ENCODE peak calls at places on chromosomes 5 and 9, in seven cellular contexts. B is CD8-positive, alpha-beta T cell; X is left lung; P is left ventricle myocardium inferior; W is sigmoid colon; T is spleen; D is HL-60. Q is an unnamed sample. For H3K27me3, the result is how much of the 10 kb centered on the place peaks cover.

GRCh38 chr9:97904725-97905124 is 17.6 kb downstream of the TRMO start:
- DNase-seq in W (no peak), X (no peak), D (no peak), B (no peak), P (no peak), T (peak), Q (peak)

GRCh38 chr5:150438873-150439546 is 10.5 kb downstream of the RPS14 start:
- DNase-seq in W (no peak), B (no peak), X (no peak), D (no peak), T (no peak), P (no peak), Q (no peak)

GRCh38 chr5:16550316-16550952 is 66.4 kb downstream of the RETREG1 start:
- DNase-seq in B (no peak), X (no peak), P (no peak), D (peak), W (no peak), T (no peak), Q (peak)

GRCh38 chr5:84242286-84242685 is 142.4 kb downstream of the EDIL3 start:
- DNase-seq in X (no peak), P (no peak), W (no peak), D (no peak), B (no peak), T (no peak), Q (no peak)

GRCh38 chr5:94153736-94154450 is 412.5 kb upstream of the POU5F2 start:
- DNase-seq in X (peak), T (no peak), P (no peak), B (no peak), D (no peak), W (no peak), Q (no peak)

GRCh38 chr5:73391441-73391871 is 57.1 kb downstream of the FOXD1 start:
- DNase-seq in B (no peak), X (no peak), D (no peak), T (no peak), W (no peak), P (no peak), Q (no peak)

GRCh38 chr5:108093186-108093585 is 288.7 kb downstream of the FBXL17 start:
- DNase-seq in W (no peak), T (no peak), X (no peak), P (no peak), B (no peak), D (no peak), Q (no peak)

GRCh38 chr9:93185261-93186150 is 1.6 kb downstream of the WNK2 start:
- DNase-seq in X (no peak), W (no peak), B (no peak), D (no peak), T (no peak), P (no peak), Q (no peak)

GRCh38 chr9:72065076-72065475 is 4.7 kb upstream of the C9orf57 start:
- DNase-seq in W (no peak), D (no peak), P (no peak), B (no peak), X (no peak), T (no peak), Q (no peak)

GRCh38 chr5:172142709-172143215 is 45.3 kb downstream of the STK10 start:
- DNase-seq in T (no peak), D (no peak), P (no peak), W (no peak), X (no peak), B (no peak), Q (no peak)

GRCh38 chr5:169702726-169703481 is 65.8 kb downstream of the DOCK2 start:
- DNase-seq in T (no peak), P (no peak), W (no peak), D (no peak), B (no peak), X (no peak), Q (no peak)

GRCh38 chr5:53114988-53115387 is 5.4 kb upstream of the MOCS2 start:
- DNase-seq in D (no peak), W (no peak), B (no peak), T (no peak), P (no peak), X (no peak), Q (no peak)

GRCh38 chr9:79719989-79720388 is 148.2 kb downstream of the TLE4 start:
- DNase-seq in P (no peak), W (no peak), D (no peak), T (peak), X (no peak), B (no peak), Q (no peak)

GRCh38 chr5:10192309-10192708 is 57.4 kb downstream of the ATPSCKMT start:
- DNase-seq in D (no peak), B (no peak), X (no peak), P (no peak), W (no peak), T (no peak), Q (no peak)

GRCh38 chr5:122351416-122352157 is 39.5 kb downstream of the SNCAIP start:
- DNase-seq in P (no peak), B (no peak), X (no peak), W (no peak), D (no peak), T (no peak), Q (no peak)

GRCh38 chr5:43412151-43412550 is at the start of gene CCL28:
- DNase-seq in W (no peak), P (no peak), T (no peak), B (no peak), X (no peak), D (no peak), Q (no peak)

GRCh38 chr9:87141124-87141523 is 193.8 kb upstream of the GAS1 start:
- DNase-seq in P (no peak), D (no peak), B (no peak), X (no peak), T (no peak), W (no peak), Q (no peak)

GRCh38 chr5:88883059-88883565 is at the start of gene MEF2C:
- DNase-seq in D (no peak), T (peak), B (no peak), X (peak), W (peak), P (peak), Q (no peak)

GRCh38 chr5:180118391-180118791 is 46.8 kb upstream of the RNF130 start:
- DNase-seq in X (peak), T (peak), B (no peak), W (no peak), P (no peak), D (no peak), Q (no peak)

GRCh38 chr5:180116077-180116375 is 44.5 kb upstream of the RNF130 start:
- DNase-seq in P (no peak), B (no peak), W (peak), T (peak), D (no peak), X (peak), Q (no peak)

GRCh38 chr5:180115326-180116076 is 43.9 kb upstream of the RNF130 start:
- DNase-seq in T (no peak), B (no peak), X (peak), D (no peak), W (peak), P (no peak), Q (peak)

GRCh38 chr5:180117378-180117725 is 45.8 kb upstream of the RNF130 start:
- DNase-seq in B (no peak), P (no peak), T (no peak), W (no peak), D (no peak), X (no peak), Q (no peak)

DNA sequence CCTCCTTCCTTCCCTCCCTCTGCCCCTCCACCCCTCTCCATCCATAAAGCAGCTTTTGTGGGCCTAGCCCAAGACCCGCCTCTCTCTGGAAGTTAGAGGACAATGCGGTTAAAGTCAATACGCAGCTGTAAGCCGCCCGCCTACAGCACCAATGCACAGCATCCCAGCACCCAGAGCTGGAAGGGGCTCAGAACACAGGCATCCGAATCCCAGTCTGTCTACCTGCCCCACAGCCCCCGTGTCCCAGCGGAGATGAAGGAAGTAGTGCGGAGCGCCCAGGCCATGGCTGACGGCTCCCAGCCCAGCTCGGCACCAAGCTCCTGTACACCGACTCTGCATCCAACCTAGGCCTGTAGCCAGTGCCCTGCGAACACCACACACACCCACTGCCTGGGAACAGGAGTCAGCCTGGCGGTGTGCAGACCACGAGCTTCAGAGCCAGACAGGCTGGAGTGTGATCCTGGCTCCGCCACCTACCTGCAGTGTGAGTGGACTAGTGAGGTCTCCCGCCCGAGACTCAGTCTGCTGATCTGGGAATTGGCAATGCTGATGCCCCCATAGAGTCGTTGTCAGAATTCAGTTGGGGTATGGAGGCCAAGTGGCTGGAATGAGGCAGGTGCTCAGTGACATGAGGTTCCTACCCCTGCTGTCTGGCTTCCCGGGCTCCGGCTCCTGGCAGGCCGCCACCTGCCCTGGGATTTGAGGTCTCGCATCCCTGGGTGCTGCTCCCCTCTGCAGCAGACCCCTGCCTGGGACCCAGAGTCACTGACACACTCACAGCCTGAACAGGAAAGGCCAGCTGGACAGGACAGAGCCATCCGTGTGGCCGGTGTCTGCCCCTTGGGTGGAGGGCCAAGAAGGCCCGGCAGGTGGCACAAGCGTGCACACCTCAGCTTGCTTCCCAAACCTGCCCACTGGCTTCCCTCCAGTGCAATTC is 45.1 kb upstream of the RNF130 start:
- DNase-seq in T (peak), X (peak), P (no peak), W (peak), B (no peak), D (no peak), Q (no peak)
- TF ChIP-seq CTCF in T (no peak), X (no peak), P (no peak), W (no peak), B (no peak), D (peak), Q (no peak)

GRCh38 chr9:15357050-15357653 is 50.1 kb upstream of the TTC39B start:
- DNase-seq in W (no peak), P (no peak), T (no peak), X (no peak), D (peak), B (peak), Q (no peak)
- H3K27me3 ChIP-seq in W (under half), P (under half), T (under half), X (under half), D (under half), B (under half), Q (under half)

GRCh38 chr9:114031948-114032688 is 46.0 kb downstream of the AMBP start:
- DNase-seq in W (peak), X (no peak), T (peak), B (no peak), D (no peak), P (no peak), Q (no peak)
- H3K27ac ChIP-seq in W (no peak), X (no peak), T (no peak), B (no peak), D (no peak), P (no peak), Q (no peak)

DNA sequence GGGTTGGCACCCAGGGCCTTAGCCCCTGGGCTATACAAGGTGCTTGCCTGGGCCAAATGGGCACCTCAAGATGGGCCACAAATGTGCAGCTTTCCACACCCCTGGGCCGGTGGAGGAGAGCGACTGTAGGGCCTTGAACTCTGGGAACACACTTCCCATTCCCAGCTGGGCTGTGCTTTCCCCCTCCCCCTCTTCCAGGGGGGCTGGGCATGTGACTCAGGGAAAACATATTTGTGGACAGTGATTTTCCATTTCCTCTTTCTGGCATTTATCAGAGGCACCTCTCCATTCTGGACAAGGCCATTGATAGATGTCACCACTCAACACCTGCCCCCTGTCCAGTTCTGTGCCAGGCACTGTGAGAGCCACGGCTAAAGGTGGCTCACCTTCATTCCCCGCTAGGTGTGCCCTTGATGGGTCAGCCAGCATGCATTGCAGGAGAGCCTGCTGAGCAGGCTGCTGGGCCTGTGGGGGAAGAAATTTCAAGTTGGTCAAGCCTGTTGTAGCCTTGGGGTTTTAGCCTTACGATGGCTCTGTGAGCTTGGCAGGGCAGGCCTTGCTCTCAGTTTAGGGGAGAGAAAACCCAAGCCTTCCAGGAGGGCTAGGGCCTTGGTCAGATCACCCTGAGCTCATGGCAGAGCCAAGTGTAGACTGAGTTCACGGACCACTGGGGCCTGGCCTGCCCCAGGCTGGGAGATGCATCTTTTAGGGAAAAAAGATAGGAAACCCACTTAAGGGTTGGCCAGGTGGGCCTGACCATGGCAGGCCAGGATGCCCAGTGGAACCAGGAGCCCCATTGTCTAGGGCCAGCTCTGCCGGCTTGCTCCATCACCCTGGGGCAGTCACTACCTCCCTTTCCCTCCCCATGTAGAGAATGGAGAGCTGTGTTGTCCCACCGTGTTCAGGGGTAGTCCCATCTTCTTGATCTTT is 113.9 kb downstream of the DAB2IP start:
- DNase-seq in P (peak), B (no peak), W (peak), T (no peak), D (no peak), X (no peak), Q (no peak)
- TF ChIP-seq CTCF in P (peak), B (no peak), W (no peak), T (no peak), D (no peak), X (no peak), Q (no peak)

GRCh38 chr9:6600426-6600825 is 45.1 kb downstream of the GLDC start:
- DNase-seq in T (no peak), W (no peak), B (no peak), D (no peak), X (no peak), P (no peak), Q (no peak)

GRCh38 chr9:6600006-6600405 is 45.5 kb downstream of the GLDC start:
- DNase-seq in P (no peak), B (no peak), W (no peak), X (no peak), T (no peak), D (no peak), Q (no peak)

GRCh38 chr9:6609499-6610016 is 36.0 kb downstream of the GLDC start:
- DNase-seq in P (no peak), D (no peak), B (no peak), X (no peak), W (no peak), T (no peak), Q (no peak)

GRCh38 chr9:6610073-6610472 is 35.5 kb downstream of the GLDC start:
- DNase-seq in B (no peak), T (no peak), X (no peak), P (no peak), D (no peak), W (no peak), Q (no peak)

DNA sequence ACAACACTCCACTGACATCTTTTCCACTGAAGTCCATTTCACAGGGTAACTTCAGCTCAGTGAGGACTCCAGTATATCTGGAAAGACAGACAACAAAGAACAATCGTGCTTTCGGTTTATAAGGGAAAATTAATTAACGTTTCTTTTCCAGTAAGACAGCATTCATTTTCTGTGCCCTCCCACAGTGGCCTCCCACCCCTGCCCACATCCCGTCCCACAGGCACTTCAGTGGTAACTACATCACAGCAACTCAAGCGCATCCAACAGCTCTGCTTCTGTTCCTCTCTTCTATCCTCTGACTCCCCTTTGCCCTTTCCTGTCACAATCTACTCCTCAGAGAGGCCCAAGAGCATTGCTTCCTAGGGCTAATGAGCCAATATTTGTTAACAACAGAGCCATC is 40.3 kb downstream of the GLDC start:
- DNase-seq in W (no peak), B (no peak), P (no peak), X (no peak), D (no peak), T (no peak), Q (no peak)
- H3K27me3 ChIP-seq in W (under half), B (under half), P (under half), X (under half), D (under half), T (under half), Q (under half)

DNA sequence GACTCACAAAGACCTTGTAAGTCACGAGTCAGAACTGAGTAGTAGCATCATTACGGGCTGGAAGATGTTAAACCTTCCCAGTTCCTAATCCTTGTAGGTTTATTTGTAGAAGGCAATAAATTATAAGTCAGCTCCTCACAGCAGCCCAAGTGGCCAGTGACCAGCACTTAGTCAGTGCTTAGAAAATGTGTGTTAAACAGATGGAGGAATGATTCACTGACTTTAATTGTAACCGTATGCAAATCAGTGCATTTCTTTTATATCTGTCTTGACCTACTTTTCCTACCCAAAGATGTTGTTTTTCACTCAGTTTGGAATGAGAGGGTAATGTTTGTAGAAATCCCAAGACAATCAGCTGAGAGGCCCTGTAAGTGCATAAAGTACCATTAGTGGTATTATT is 49.6 kb downstream of the MAP1B start:
- DNase-seq in T (no peak), X (no peak), D (no peak), P (no peak), B (no peak), W (no peak), Q (no peak)
- H3K27ac ChIP-seq in T (no peak), X (peak), D (no peak), P (peak), B (no peak), W (peak), Q (no peak)

GRCh38 chr5:140310434-140310833 is 7.5 kb upstream of the PFDN1 start:
- DNase-seq in B (no peak), D (no peak), X (no peak), T (no peak), W (no peak), P (no peak), Q (no peak)
- TF ChIP-seq CTCF in B (no peak), D (no peak), X (no peak), T (no peak), W (no peak), P (no peak), Q (no peak)

Q was measured in CD4-positive, alpha-beta T cell.